ENCODE peak calls at places on chromosomes 13 and 19, in four cellular contexts. P is fibroblast of lung, C is uterus, D is psoas muscle. L is an unnamed sample.

GRCh38 chr13:67230243-67230773 is at the start of gene PCDH9:
- DNase-seq in P (peak; percentile 99), C (peak; percentile 96), D (peak; percentile 96), L (peak; percentile 92)

GRCh38 chr13:98848736-98849135 is 96.3 kb upstream of the SLC15A1 start:
- DNase-seq in P (peak; percentile 88), C (no peak), D (no peak), L (no peak)

GRCh38 chr19:1086618-1087017 is 8.6 kb downstream of the POLR2E start:
- DNase-seq in P (no peak), C (no peak), D (no peak), L (no peak)

GRCh38 chr13:112069727-112070300 is 2.9 kb downstream of the SOX1 start:
- DNase-seq in P (no peak), C (no peak), D (no peak), L (no peak)

GRCh38 chr13:99843872-99844271 is 127.7 kb downstream of the ZIC5 start:
- DNase-seq in P (no peak), C (no peak), D (no peak), L (no peak)

GRCh38 chr19:32816555-32817099 is 52.9 kb downstream of the SLC7A9 start:
- DNase-seq in P (no peak), C (no peak), D (no peak), L (no peak)

GRCh38 chr13:93736111-93736510 is 509.5 kb downstream of the GPC6 start:
- DNase-seq in P (peak; percentile 70), C (no peak), D (no peak), L (no peak)

GRCh38 chr13:48624858-48625257 is 28.9 kb upstream of the CYSLTR2 start:
- DNase-seq in P (peak; percentile 10), C (no peak), D (no peak), L (no peak)

GRCh38 chr19:47437500-47437899 is 18.2 kb upstream of the MEIS3 start:
- DNase-seq in P (no peak), C (no peak), D (no peak), L (no peak)

GRCh38 chr13:85503797-85504196 is 295.4 kb downstream of the SLITRK6 start:
- DNase-seq in P (peak; percentile 88), C (no peak), D (no peak), L (no peak)

GRCh38 chr13:90591927-90592268 is 755.6 kb upstream of the MIR17HG start:
- DNase-seq in P (no peak), C (no peak), D (no peak), L (no peak)

GRCh38 chr19:45809643-45810159 is 5.4 kb downstream of the RSPH6A start:
- DNase-seq in P (peak; percentile 81), C (no peak), D (no peak), L (no peak)

GRCh38 chr13:102090532-102090931 is 311.3 kb downstream of the FGF14 start:
- DNase-seq in P (no peak), C (no peak), D (no peak), L (no peak)

GRCh38 chr13:34627905-34628682 is 314.0 kb upstream of the NBEA start:
- DNase-seq in P (no peak), C (no peak), D (no peak), L (no peak)

GRCh38 chr13:41506312-41506711 is 49.0 kb downstream of the RGCC start:
- DNase-seq in P (no peak), C (no peak), D (no peak), L (no peak)

GRCh38 chr19:30320466-30320865 is 51.7 kb upstream of the ZNF536 start:
- DNase-seq in P (no peak), C (no peak), D (no peak), L (no peak)

GRCh38 chr19:50486823-50487515 is 10.3 kb upstream of the GARIN5A start:
- DNase-seq in P (peak; percentile 20), C (no peak), D (peak; percentile 74), L (no peak)

GRCh38 chr19:6718741-6719539 is 1.5 kb downstream of the C3 start:
- DNase-seq in P (no peak), C (no peak), D (peak; percentile 81), L (no peak)

GRCh38 chr13:50323440-50324070 is 308.3 kb downstream of the KCNRG start:
- DNase-seq in P (peak; percentile 97), C (no peak), D (no peak), L (no peak)

GRCh38 chr19:13892885-13893284 is 13.0 kb downstream of the BRME1 start:
- DNase-seq in P (no peak), C (no peak), D (no peak), L (no peak)

GRCh38 chr19:8592231-8593009 is 15.2 kb upstream of the MYO1F start:
- DNase-seq in P (peak; percentile 92), C (peak; percentile 99), D (peak; percentile 95), L (peak; percentile 95)

GRCh38 chr13:27211771-27212364 is 39.5 kb upstream of the RPL21 start:
- DNase-seq in P (peak; percentile 82), C (no peak), D (no peak), L (no peak)

GRCh38 chr13:26983533-26984315 is 187.9 kb downstream of the USP12 start:
- DNase-seq in P (peak; percentile 42), C (no peak), D (no peak), L (no peak)

GRCh38 chr19:38135150-38135998 is 88.6 kb downstream of the DPF1 start:
- DNase-seq in P (no peak), C (no peak), D (peak; percentile 64), L (no peak)

GRCh38 chr13:45167611-45168554 is 33.0 kb downstream of the KCTD4 start:
- DNase-seq in P (peak; percentile 33), C (no peak), D (no peak), L (no peak)

GRCh38 chr13:20064128-20064527 is 96.7 kb downstream of the GJA3 start:
- DNase-seq in P (peak; percentile 65), C (no peak), D (no peak), L (no peak)

GRCh38 chr19:2469102-2469914 is 6.6 kb upstream of the GADD45B start:
- DNase-seq in P (peak; percentile 87), C (no peak), D (peak; percentile 77), L (no peak)

GRCh38 chr13:26262156-26262555 is 8.2 kb downstream of the CDK8 start:
- DNase-seq in P (no peak), C (no peak), D (no peak), L (no peak)

GRCh38 chr19:45506246-45506990 is 861 bp upstream of the VASP start:
- DNase-seq in P (peak; percentile 91), C (peak; percentile 93), D (peak; percentile 97), L (peak; percentile 94)

GRCh38 chr13:43331676-43332075 is 308.3 kb downstream of the DNAJC15 start:
- DNase-seq in P (peak; percentile 58), C (no peak), D (no peak), L (no peak)

GRCh38 chr19:56829586-56829985 is 10.9 kb downstream of the PEG3 start:
- DNase-seq in P (no peak), C (no peak), D (no peak), L (no peak)

GRCh38 chr13:94967183-94968039 is 255.1 kb upstream of the SOX21 start:
- DNase-seq in P (peak; percentile 20), C (no peak), D (no peak), L (no peak)

GRCh38 chr13:94968040-94968756 is 255.9 kb upstream of the SOX21 start:
- DNase-seq in P (peak; percentile 20), C (no peak), D (no peak), L (no peak)

GRCh38 chr13:94972262-94972661 is 259.9 kb upstream of the SOX21 start:
- DNase-seq in P (no peak), C (no peak), D (no peak), L (no peak)

GRCh38 chr13:94966380-94966779 is 254.0 kb upstream of the SOX21 start:
- DNase-seq in P (no peak), C (no peak), D (no peak), L (no peak)

DNA sequence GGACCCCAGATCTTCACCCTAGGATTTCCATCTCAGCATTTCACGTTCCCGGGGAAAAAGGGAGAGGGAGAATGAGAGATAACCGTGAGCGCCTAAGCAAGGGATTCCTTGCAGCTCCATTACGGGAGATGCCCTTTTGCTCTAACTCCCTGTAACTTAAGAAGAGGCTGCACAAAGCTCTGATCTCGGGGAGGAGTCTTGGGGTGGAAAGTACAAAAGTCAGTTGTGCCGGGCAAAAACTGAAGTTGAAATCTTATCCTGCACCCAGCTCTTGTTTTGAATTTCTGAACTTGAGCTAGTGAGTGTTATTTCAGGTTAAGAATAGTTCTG is 256.4 kb upstream of the SOX21 start:
- DNase-seq in P (no peak), C (no peak), D (no peak), L (no peak)
- H3K4me3 ChIP-seq in P (peak overlapping the region; percentile 44), C (no peak overlapping the region), D (peak overlapping the region; percentile 64), L (peak overlapping the region; percentile 44)

GRCh38 chr13:75366380-75367280 is 115.3 kb downstream of the TBC1D4 start:
- DNase-seq in P (no peak), C (no peak), D (no peak), L (no peak)
- TF ChIP-seq CTCF in P (no peak), C (no peak), D (peak; percentile 21), L (no peak)

GRCh38 chr13:35765387-35765786 is 288.9 kb upstream of the MAB21L1 start:
- DNase-seq in P (no peak), C (no peak), D (no peak), L (no peak)
- H3K4me3 ChIP-seq in P (no peak overlapping the region), C (no peak overlapping the region), D (no peak overlapping the region), L (no peak overlapping the region)

GRCh38 chr19:58406818-58407657 is 1.4 kb upstream of the ZNF584 start:
- DNase-seq in P (no peak), C (no peak), D (no peak), L (no peak)
- TF ChIP-seq CTCF in P (peak; percentile 38), C (no peak), D (peak; percentile 37), L (no peak)

DNA sequence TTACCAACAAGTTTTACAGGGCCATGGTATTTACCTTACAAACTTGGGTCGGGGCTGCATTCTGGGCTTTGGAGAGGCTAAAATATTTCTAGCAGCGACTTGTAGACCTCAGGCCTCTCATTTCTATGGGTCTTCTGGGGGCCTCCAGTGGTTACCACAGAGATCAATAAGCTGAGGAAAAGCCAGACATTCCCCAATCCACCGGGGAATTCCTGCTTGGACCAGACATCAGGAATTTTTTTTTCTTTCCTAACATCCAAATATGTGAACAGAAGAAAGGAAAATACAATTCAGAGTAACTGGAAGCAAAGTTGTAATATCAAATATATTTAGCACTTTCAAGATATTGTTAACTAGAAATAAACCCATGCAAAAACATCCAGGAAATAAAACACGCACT is 1.5 kb downstream of the DZIP1 start:
- DNase-seq in P (no peak), C (no peak), D (no peak), L (no peak)
- H3K4me3 ChIP-seq in P (peak overlapping the region; percentile 93), C (peak overlapping the region; percentile 63), D (peak overlapping the region; percentile 77), L (peak overlapping the region; percentile 77)

DNA sequence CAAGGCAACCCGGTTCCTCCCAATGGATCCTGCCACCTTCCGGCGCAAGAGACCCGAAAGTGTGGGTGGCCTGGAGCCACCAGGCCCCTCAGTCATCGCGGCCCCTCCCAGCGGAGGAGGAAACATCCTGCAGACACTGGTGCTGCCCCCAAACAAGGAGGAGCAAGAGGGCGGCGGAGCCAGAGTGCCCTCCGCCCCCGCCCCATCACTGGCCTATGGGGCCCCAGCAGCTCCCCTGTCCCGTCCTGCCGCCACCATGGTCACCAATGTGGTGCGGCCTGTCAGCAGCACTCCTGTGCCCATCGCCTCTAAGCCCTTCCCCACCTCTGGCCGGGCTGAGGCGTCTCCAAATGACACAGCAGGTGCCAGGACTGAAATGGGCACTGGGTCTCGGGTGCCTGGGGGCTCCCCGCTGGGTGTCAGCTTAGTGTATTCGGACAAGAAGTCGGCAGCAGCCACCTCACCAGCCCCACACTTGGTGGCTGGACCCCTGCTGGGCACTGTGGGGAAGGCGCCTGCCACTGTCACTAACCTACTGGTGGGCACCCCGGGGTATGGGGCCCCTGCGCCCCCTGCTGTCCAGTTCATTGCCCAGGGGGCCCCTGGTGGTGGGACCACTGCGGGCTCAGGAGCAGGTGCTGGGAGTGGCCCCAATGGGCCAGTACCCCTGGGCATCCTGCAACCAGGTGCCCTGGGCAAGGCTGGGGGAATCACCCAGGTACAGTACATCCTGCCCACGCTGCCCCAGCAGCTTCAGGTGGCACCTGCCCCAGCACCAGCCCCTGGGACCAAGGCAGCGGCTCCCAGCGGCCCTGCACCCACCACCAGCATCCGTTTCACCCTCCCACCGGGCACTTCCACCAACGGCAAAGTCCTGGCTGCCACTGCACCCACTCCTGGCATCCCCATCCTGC is 11.2 kb upstream of the PRR19 start:
- DNase-seq in P (no peak), C (peak; percentile 28), D (peak; percentile 59), L (no peak)
- TF ChIP-seq CTCF in P (peak; percentile 42), C (peak; percentile 32), D (no peak), L (peak; percentile 34)

L was measured in ascending aorta.